ENCODE peak calls at places on chromosomes 3 and 15, in six cellular contexts. Z is IMR-90, R is MM.1S, F is OCI-LY7, A is GM23248, P is fibroblast of lung. Q is an unnamed sample. For H4K20me1, the result is how much of the 10 kb centered on the place peaks cover.

GRCh38 chr3:134307425-134307824 is 56.8 kb upstream of the RYK start:
- DNase-seq in P (no peak), R (no peak), F (no peak), A (no peak), Z (no peak), Q (no peak)

GRCh38 chr3:128895843-128896365 is 16.5 kb downstream of the ACAD9 start:
- DNase-seq in F (no peak), P (no peak), R (no peak), Z (peak), A (no peak), Q (no peak)

GRCh38 chr3:136667081-136667480 is 85.1 kb downstream of the STAG1 start:
- DNase-seq in R (no peak), P (peak), Z (peak), F (no peak), A (peak), Q (no peak)

GRCh38 chr3:119676771-119677640 is at the start of gene COX17:
- DNase-seq in Z (peak), A (peak), R (peak), F (peak), P (peak), Q (peak)

GRCh38 chr3:53628546-53629395 is 134.4 kb downstream of the CACNA1D start:
- DNase-seq in P (no peak), A (no peak), F (no peak), R (no peak), Z (no peak), Q (no peak)

GRCh38 chr3:178623666-178624255 is 87.5 kb downstream of the KCNMB2 start:
- DNase-seq in F (no peak), P (peak), A (no peak), R (no peak), Z (no peak), Q (no peak)

GRCh38 chr15:87369269-87369668 is 887.3 kb downstream of the NTRK3 start:
- DNase-seq in R (no peak), Z (peak), A (peak), P (peak), F (no peak), Q (no peak)

GRCh38 chr3:120203016-120203415 is 82.0 kb downstream of the GPR156 start:
- DNase-seq in R (no peak), P (peak), Z (peak), A (peak), F (no peak), Q (no peak)

GRCh38 chr15:65869127-65869953 is at the start of gene RAB11A:
- DNase-seq in F (peak), P (peak), A (peak), Z (peak), R (peak), Q (peak)

GRCh38 chr3:25289663-25290062 is 138.4 kb upstream of the RARB start:
- DNase-seq in Z (no peak), R (no peak), P (peak), A (no peak), F (no peak), Q (no peak)

GRCh38 chr15:66725468-66725785 is 23.4 kb downstream of the SMAD6 start:
- DNase-seq in A (no peak), F (no peak), R (no peak), P (no peak), Z (no peak), Q (no peak)

GRCh38 chr15:38623744-38624143 is 59.1 kb upstream of the RASGRP1 start:
- DNase-seq in F (no peak), Z (no peak), A (no peak), P (no peak), R (no peak), Q (no peak)

GRCh38 chr3:99881121-99881524 is 63.5 kb downstream of the CMSS1 start:
- DNase-seq in A (no peak), Z (no peak), P (no peak), F (no peak), R (no peak), Q (no peak)

GRCh38 chr15:65326109-65326508 is 21.6 kb downstream of the RNU5B-1 start:
- DNase-seq in Z (no peak), A (no peak), P (peak), F (no peak), R (no peak), Q (no peak)

GRCh38 chr15:80386151-80386550 is 18.0 kb upstream of the ARNT2 start:
- DNase-seq in Z (no peak), R (no peak), F (no peak), A (no peak), P (no peak), Q (peak)

GRCh38 chr3:102159810-102160451 is 274.9 kb upstream of the ZPLD1 start:
- DNase-seq in Z (no peak), P (no peak), A (no peak), R (peak), F (no peak), Q (no peak)
- H3K27ac ChIP-seq in Z (no peak), P (no peak), A (no peak), R (no peak), F (no peak), Q (no peak)

GRCh38 chr15:72205273-72205672 is 7.7 kb upstream of the GRAMD2A start:
- DNase-seq in P (no peak), F (no peak), R (no peak), Z (no peak), A (no peak), Q (peak)
- H4K20me1 ChIP-seq in P (under half), F (under half), R (under half), Z (half or more), A (under half), Q (half or more)

DNA sequence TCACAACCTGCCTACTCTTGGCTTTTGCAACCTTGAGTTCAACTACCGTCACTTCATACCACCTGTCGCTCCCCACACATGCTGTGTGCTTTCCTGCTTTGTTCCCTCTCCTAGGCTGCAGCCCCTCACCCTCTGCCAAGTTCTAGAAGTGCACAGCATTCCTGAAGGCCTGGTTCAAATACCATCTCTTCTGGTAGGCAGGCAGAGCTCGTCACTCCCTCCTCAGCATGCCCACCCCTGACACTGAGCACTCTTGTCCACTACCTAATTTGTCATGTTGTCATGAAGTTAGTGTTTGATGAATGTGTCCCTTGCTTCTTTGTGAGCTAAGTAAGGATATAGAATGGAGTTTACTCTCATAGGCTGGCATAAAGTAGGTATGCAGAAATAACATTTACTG is 129.6 kb downstream of the SEMA6D start:
- DNase-seq in Z (no peak), R (no peak), P (no peak), F (no peak), A (no peak), Q (no peak)
- H3K27ac ChIP-seq in Z (no peak), R (no peak), P (no peak), F (no peak), A (no peak), Q (no peak)

DNA sequence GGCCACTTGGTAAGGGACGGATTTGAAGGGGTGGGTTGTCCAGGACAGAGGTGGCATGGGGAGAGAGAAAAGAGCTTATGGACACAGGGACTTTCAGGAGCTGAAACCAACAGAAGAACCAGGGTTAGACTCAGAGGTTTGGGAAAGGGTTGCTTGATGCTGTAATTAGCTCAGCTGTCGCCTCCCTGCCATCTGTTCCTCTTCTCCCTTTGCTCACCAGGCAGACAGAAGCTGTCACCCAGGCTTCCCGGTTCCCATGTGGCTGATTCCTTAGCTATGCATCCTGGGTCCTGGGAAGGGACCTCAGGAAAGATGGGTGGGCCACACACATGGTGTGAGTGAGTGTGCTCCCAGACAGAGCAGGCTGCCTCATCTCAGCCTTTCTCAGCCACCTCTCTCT is 14.0 kb downstream of the PTPN23 start:
- DNase-seq in A (no peak), R (no peak), Z (peak), P (no peak), F (no peak), Q (no peak)
- H4K20me1 ChIP-seq in A (under half), R (under half), Z (half or more), P (under half), F (under half), Q (under half)

GRCh38 chr3:44454258-44454657 is 23.2 kb downstream of the ZNF445 start:
- DNase-seq in A (no peak), R (no peak), Z (no peak), F (no peak), P (no peak), Q (no peak)

DNA sequence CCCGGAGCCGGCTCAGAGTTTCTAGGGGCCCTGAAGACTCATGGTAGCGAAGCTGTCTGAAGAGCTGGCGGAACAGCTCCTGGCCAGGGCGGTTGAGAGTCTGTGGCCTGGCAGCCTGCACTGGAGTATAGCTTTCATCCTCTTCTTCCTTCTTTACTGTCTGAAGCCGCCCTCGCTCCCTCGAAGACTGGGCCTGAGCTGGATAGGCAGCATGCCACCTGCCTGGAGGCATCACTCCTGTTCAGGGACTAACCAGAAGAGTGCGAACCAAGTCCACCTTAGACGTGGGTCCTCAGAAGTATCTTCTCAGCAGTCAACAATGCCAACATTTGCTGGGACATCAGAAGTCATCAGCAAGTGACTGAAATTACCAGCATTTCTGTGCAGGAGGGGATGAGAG is 22.2 kb downstream of the ZNF445 start:
- DNase-seq in A (no peak), F (no peak), R (no peak), P (no peak), Z (no peak), Q (no peak)
- H3K27ac ChIP-seq in A (no peak), F (no peak), R (no peak), P (no peak), Z (no peak), Q (no peak)

GRCh38 chr3:123067689-123068226 is 933 bp downstream of the PDIA5 start:
- DNase-seq in P (no peak), F (peak), R (peak), Z (no peak), A (peak), Q (peak)

GRCh38 chr3:123066599-123066895 is 278 bp upstream of the PDIA5 start:
- DNase-seq in R (no peak), Z (no peak), P (no peak), A (no peak), F (no peak), Q (no peak)

GRCh38 chr3:123066896-123067688 is at the start of gene PDIA5:
- DNase-seq in P (peak), Z (peak), F (peak), R (peak), A (peak), Q (peak)

GRCh38 chr3:123069021-123069381 is 2.2 kb downstream of the PDIA5 start:
- DNase-seq in Z (no peak), R (no peak), A (no peak), F (no peak), P (no peak), Q (no peak)

DNA sequence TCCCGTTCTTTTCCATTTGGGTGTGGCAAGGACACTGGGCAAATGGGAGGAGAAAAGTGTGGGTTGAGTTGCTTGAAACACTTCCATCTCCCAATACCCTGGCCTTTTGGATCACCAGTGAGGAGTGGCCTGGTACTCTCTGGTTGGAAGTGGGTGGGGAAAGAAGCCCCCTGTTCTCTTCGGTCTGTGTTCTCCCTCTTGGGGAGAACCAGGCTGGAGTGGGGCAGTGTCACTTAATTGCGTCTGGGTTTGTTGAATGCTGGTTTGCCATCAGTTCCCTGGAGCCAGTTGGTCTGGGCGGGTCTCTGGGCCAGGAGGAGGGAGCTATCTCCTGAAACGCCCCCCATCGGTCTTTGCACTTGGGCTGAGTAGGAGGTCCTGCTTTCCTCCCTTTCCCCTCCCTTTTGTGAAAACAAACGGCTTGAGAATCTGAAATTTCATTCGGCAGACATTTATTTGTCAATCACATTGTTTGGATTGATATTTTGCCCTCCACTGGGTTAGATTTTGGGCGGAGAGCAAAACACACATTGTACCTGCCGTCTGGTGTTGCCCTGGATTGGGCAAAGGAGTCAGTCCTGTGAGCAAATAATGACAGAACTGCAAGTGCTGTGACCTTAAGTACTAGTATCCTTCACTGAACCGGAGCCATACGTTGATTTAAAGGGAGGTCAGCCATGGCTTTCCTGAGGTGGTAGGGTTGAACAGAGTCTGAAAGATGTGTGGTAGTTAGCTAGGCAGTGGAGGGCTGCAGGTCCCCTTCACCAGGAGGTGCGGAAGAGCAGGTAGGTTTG is 1.6 kb downstream of the PDIA5 start:
- DNase-seq in A (peak), Z (no peak), F (no peak), R (no peak), P (no peak), Q (no peak)
- H4K20me1 ChIP-seq in A (under half), Z (under half), F (under half), R (under half), P (under half), Q (under half)

DNA sequence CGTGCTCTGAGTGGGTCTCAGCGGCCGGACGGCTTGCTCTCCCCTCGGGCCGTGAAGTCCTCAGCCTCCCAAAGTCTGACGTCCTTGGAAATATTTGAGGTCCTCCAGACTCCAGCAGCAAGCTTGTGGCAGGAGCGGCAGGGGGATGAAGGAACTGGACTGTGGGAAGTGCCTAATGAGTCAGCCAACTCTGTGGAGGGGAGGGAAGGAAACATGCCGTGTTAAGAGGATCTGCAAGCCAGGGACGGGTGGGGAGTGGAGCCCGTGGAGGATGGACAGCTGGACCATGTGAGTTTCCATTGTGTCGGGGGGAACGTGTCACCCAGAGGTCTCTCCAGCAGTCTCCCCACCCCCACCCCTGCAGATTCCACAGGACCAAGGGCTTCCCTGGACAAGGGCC is 39.4 kb upstream of the IDH2 start:
- DNase-seq in P (peak), A (peak), F (no peak), R (no peak), Z (peak), Q (no peak)
- H3K27ac ChIP-seq in P (no peak), A (no peak), F (no peak), R (no peak), Z (no peak), Q (no peak)

DNA sequence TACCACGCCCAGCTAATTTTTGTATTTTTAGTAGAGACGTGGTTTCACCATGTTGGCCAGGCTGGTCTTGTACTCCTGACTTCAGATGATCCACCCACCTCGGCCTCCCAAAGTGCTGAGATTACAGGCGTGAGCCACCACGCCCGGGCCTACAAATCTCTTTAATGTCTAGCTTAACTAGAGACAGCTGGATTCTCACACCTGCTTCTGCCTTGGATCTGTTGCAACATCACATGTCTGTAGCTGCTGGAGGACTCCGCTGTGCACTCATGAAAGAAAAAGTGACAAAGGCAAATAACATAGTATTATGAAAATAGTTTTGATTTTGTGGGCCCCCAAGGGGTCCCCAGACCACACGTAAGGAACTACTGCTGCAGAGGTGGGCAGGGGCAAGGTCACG is 85.9 kb downstream of the NCEH1 start:
- DNase-seq in F (no peak), A (no peak), R (no peak), Z (no peak), P (no peak), Q (no peak)
- H4K20me1 ChIP-seq in F (under half), A (under half), R (under half), Z (under half), P (under half), Q (under half)

Q was measured in Karpas-422.